ENCODE peak calls at places on chromosome 22, in six cellular contexts. V is activated CD4-positive, alpha-beta T cell treated with anti-CD3 and anti-CD28 coated beads for 48 hours; B is glutamatergic neuron; K is posterior vena cava; H is AG04449; X is choroid plexus epithelial cell. A is an unnamed sample.

GRCh38 chr22:48574776-48575566 is 1252.7 kb downstream of the BRD1 start:
- DNase-seq in B (peak; percentile 76), V (peak; percentile 55), X (peak; percentile 5), H (no peak), K (no peak), A (no peak)

GRCh38 chr22:18031670-18032454 is 7.5 kb upstream of the MICAL3 start:
- DNase-seq in K (peak; percentile 70), X (peak; percentile 92), H (peak; percentile 92), B (no peak), V (no peak), A (peak; percentile 85)

GRCh38 chr22:39805117-39805516 is 88.4 kb downstream of the ENTHD1 start:
- DNase-seq in K (no peak), H (no peak), B (no peak), V (no peak), X (no peak), A (no peak)

GRCh38 chr22:22896601-22897000 is 9.0 kb downstream of the IGLL5 start:
- DNase-seq in H (no peak), V (no peak), X (no peak), B (no peak), K (no peak), A (no peak)

GRCh38 chr22:36325163-36326031 is 62.4 kb downstream of the MYH9 start:
- DNase-seq in X (peak; percentile 95), H (peak; percentile 72), V (no peak), B (no peak), K (peak; percentile 90), A (peak; percentile 59)

GRCh38 chr22:20978419-20978818 is 3.7 kb upstream of the LZTR1 start:
- DNase-seq in V (no peak), H (no peak), B (no peak), K (no peak), X (no peak), A (no peak)

GRCh38 chr22:29690481-29690880 is 29.3 kb upstream of the CABP7 start:
- DNase-seq in V (no peak), B (no peak), K (no peak), H (no peak), X (no peak), A (no peak)

GRCh38 chr22:27501191-27501936 is 300.2 kb downstream of the MN1 start:
- DNase-seq in X (no peak), H (no peak), V (no peak), B (no peak), K (peak; percentile 8), A (no peak)

GRCh38 chr22:23061471-23062280 is 8.6 kb upstream of the GNAZ start:
- DNase-seq in H (no peak), V (no peak), K (peak; percentile 56), X (no peak), B (no peak), A (no peak)

A was measured in mesenchymal stem cell.